ENCODE peak calls at places on chromosomes 1 and 21, in ten cellular contexts. Y is posterior cingulate gyrus; S is stimulated activated CD4-positive, alpha-beta T cell treated with anti-CD3 and anti-CD28 coated beads, Interleukin-12 subunit alpha, Interleukin-12 subunit beta, amount 100 ng/mL, for 4 hours; I is CD8-positive, alpha-beta memory T cell; R is HFFc6; G is BE2C; L is amygdala; P is right cardiac atrium; O is esophagus muscularis mucosa; Q is midbrain. Z is an unnamed sample.

GRCh38 chr1:51675177-51675780 is 58.4 kb downstream of the OSBPL9 start:
- DNase-seq in Y (no peak), S (no peak), I (no peak), R (peak; percentile 12), G (no peak), L (no peak), P (no peak), O (no peak), Q (no peak), Z (no peak)

GRCh38 chr1:147738129-147738528 is 22.3 kb downstream of the GJA5 start:
- DNase-seq in Y (no peak), S (no peak), I (no peak), R (no peak), G (no peak), L (no peak), P (no peak), O (peak; percentile 64), Q (no peak), Z (no peak)

GRCh38 chr1:90838720-90839119 is 121.6 kb upstream of the BARHL2 start:
- DNase-seq in Y (no peak), S (no peak), I (no peak), R (no peak), G (no peak), L (no peak), P (no peak), O (no peak), Q (no peak), Z (no peak)

GRCh38 chr21:38652396-38652795 is 153.3 kb upstream of the ETS2 start:
- DNase-seq in Y (no peak), S (no peak), I (no peak), R (no peak), G (no peak), L (no peak), P (no peak), O (no peak), Q (no peak), Z (no peak)

GRCh38 chr1:1203561-1204424 is 2.6 kb downstream of the TNFRSF18 start:
- DNase-seq in Y (peak; percentile 73), S (no peak), I (no peak), R (no peak), G (peak; percentile 9), L (no peak), P (peak; percentile 9), O (no peak), Q (no peak), Z (no peak)

GRCh38 chr1:7654725-7655124 is 116.4 kb upstream of the VAMP3 start:
- DNase-seq in Y (no peak), S (no peak), I (no peak), R (no peak), G (no peak), L (no peak), P (no peak), O (no peak), Q (no peak), Z (no peak)

GRCh38 chr1:212460376-212460775 is 27.7 kb downstream of the NENF start:
- DNase-seq in Y (peak; percentile 65), S (no peak), I (no peak), R (no peak), G (no peak), L (no peak), P (no peak), O (no peak), Q (no peak), Z (no peak)

GRCh38 chr1:46749403-46749802 is 30.5 kb upstream of the EFCAB14 start:
- DNase-seq in Y (no peak), S (no peak), I (no peak), R (peak; percentile 9), G (no peak), L (no peak), P (no peak), O (no peak), Q (no peak), Z (no peak)

GRCh38 chr1:182855886-182856285 is 16.7 kb downstream of the DHX9 start:
- DNase-seq in Y (no peak), S (no peak), I (no peak), R (no peak), G (no peak), L (no peak), P (no peak), O (no peak), Q (no peak), Z (no peak)

Z was measured in stimulated activated naive CD4-positive, alpha-beta T cell treated with Interleukin-2 at 50 U/mL for 16 hours.